ENCODE peak calls at places on chromosome 3, in ten cellular contexts. L, H, Y, C, F, I, K, M, X and O are unnamed samples.

GRCh38 chr3:37543692-37544091 is 318.0 kb upstream of the CTDSPL start:
- DNase-seq in L (no peak), H (no peak), Y (no peak), C (no peak), F (no peak), I (no peak), K (no peak), M (no peak), X (no peak), O (no peak)

GRCh38 chr3:127710473-127710941 is 37.8 kb downstream of the ABTB1 start:
- DNase-seq in L (no peak), H (no peak), Y (peak), C (no peak), F (peak), I (no peak), K (no peak), M (no peak), X (no peak), O (no peak)

GRCh38 chr3:148643389-148643840 is 54.3 kb upstream of the AGTR1 start:
- DNase-seq in L (peak), H (peak), Y (no peak), C (peak), F (peak), I (peak), K (no peak), M (no peak), X (no peak), O (no peak)

GRCh38 chr3:63228677-63229076 is 49.4 kb upstream of the SYNPR start:
- DNase-seq in L (peak), H (peak), Y (no peak), C (peak), F (peak), I (peak), K (peak), M (no peak), X (peak), O (no peak)

GRCh38 chr3:119304201-119304713 is 10.1 kb downstream of the ARHGAP31 start:
- DNase-seq in L (peak), H (peak), Y (no peak), C (peak), F (peak), I (peak), K (no peak), M (no peak), X (no peak), O (no peak)

GRCh38 chr3:177640319-177640997 is 443.2 kb upstream of the TBL1XR1 start:
- DNase-seq in L (no peak), H (no peak), Y (no peak), C (no peak), F (peak), I (no peak), K (no peak), M (no peak), X (peak), O (no peak)

GRCh38 chr3:152910211-152910610 is 75.3 kb downstream of the P2RY1 start:
- DNase-seq in L (no peak), H (peak), Y (no peak), C (peak), F (peak), I (peak), K (no peak), M (no peak), X (peak), O (no peak)

GRCh38 chr3:48273594-48274211 is 32.8 kb downstream of the ZNF589 start:
- DNase-seq in L (peak), H (peak), Y (peak), C (peak), F (peak), I (peak), K (peak), M (peak), X (peak), O (peak)

GRCh38 chr3:113643583-113643982 is 52.9 kb downstream of the USF3 start:
- DNase-seq in L (no peak), H (no peak), Y (no peak), C (no peak), F (no peak), I (no peak), K (no peak), M (no peak), X (no peak), O (no peak)

GRCh38 chr3:115071122-115071521 is 76.0 kb downstream of the ZBTB20 start:
- DNase-seq in L (no peak), H (no peak), Y (no peak), C (no peak), F (no peak), I (no peak), K (no peak), M (no peak), X (no peak), O (no peak)

GRCh38 chr3:9123849-9124248 is 125.6 kb downstream of the SRGAP3 start:
- DNase-seq in L (no peak), H (no peak), Y (no peak), C (no peak), F (no peak), I (no peak), K (no peak), M (no peak), X (no peak), O (no peak)

GRCh38 chr3:54046677-54047214 is 75.6 kb upstream of the CACNA2D3 start:
- DNase-seq in L (peak), H (peak), Y (no peak), C (peak), F (peak), I (peak), K (peak), M (no peak), X (no peak), O (peak)

GRCh38 chr3:46546896-46547440 is 19.1 kb downstream of the LRRC2 start:
- DNase-seq in L (no peak), H (no peak), Y (no peak), C (no peak), F (no peak), I (no peak), K (no peak), M (no peak), X (no peak), O (no peak)

GRCh38 chr3:156413293-156413912 is 141.5 kb downstream of the SSR3 start:
- DNase-seq in L (no peak), H (no peak), Y (no peak), C (peak), F (no peak), I (no peak), K (no peak), M (no peak), X (no peak), O (no peak)

GRCh38 chr3:143427626-143428025 is 308.1 kb downstream of the CHST2 start:
- DNase-seq in L (no peak), H (no peak), Y (no peak), C (no peak), F (no peak), I (peak), K (no peak), M (no peak), X (peak), O (no peak)

GRCh38 chr3:50269977-50270413 is 1.0 kb downstream of the SEMA3B start:
- DNase-seq in L (no peak), H (peak), Y (no peak), C (no peak), F (peak), I (peak), K (no peak), M (no peak), X (peak), O (peak)

GRCh38 chr3:16311960-16312451 is 47.0 kb downstream of the OXNAD1 start:
- DNase-seq in L (peak), H (no peak), Y (peak), C (peak), F (peak), I (peak), K (no peak), M (peak), X (peak), O (no peak)

GRCh38 chr3:119557874-119558264 is 1.5 kb downstream of the CD80 start:
- DNase-seq in L (no peak), H (no peak), Y (no peak), C (no peak), F (no peak), I (no peak), K (no peak), M (no peak), X (no peak), O (no peak)

GRCh38 chr3:47243748-47244147 is 38.9 kb downstream of the KIF9 start:
- DNase-seq in L (no peak), H (no peak), Y (no peak), C (no peak), F (no peak), I (no peak), K (no peak), M (no peak), X (no peak), O (no peak)

GRCh38 chr3:134462236-134463059 is 23.3 kb downstream of the ANAPC13 start:
- DNase-seq in L (no peak), H (peak), Y (no peak), C (peak), F (peak), I (peak), K (no peak), M (no peak), X (no peak), O (no peak)

GRCh38 chr3:48118928-48119327 is 69.3 kb downstream of the CDC25A start:
- DNase-seq in L (no peak), H (no peak), Y (no peak), C (no peak), F (no peak), I (no peak), K (no peak), M (no peak), X (no peak), O (no peak)

GRCh38 chr3:43180027-43180426 is 74.1 kb upstream of the POMGNT2 start:
- DNase-seq in L (no peak), H (peak), Y (no peak), C (peak), F (peak), I (peak), K (no peak), M (no peak), X (peak), O (no peak)

GRCh38 chr3:165835431-165835830 is 1.8 kb downstream of the BCHE start:
- DNase-seq in L (no peak), H (no peak), Y (no peak), C (no peak), F (no peak), I (no peak), K (no peak), M (no peak), X (no peak), O (no peak)

GRCh38 chr3:136659253-136659652 is 92.9 kb downstream of the STAG1 start:
- DNase-seq in L (peak), H (peak), Y (no peak), C (peak), F (peak), I (peak), K (peak), M (no peak), X (peak), O (no peak)

GRCh38 chr3:58540176-58540863 is 3.3 kb upstream of the ACOX2 start:
- DNase-seq in L (no peak), H (no peak), Y (no peak), C (no peak), F (no peak), I (no peak), K (no peak), M (no peak), X (no peak), O (no peak)

GRCh38 chr3:112751564-112751963 is 95.1 kb downstream of the CD200R1L start:
- DNase-seq in L (no peak), H (no peak), Y (no peak), C (no peak), F (no peak), I (no peak), K (no peak), M (no peak), X (no peak), O (no peak)

GRCh38 chr3:126111566-126112475 is 27.9 kb upstream of the SLC41A3 start:
- DNase-seq in L (no peak), H (no peak), Y (no peak), C (no peak), F (no peak), I (no peak), K (no peak), M (peak), X (no peak), O (peak)

GRCh38 chr3:8882171-8882593 is 81.1 kb downstream of the RAD18 start:
- DNase-seq in L (no peak), H (no peak), Y (no peak), C (no peak), F (no peak), I (peak), K (no peak), M (no peak), X (no peak), O (no peak)

GRCh38 chr3:124951511-124952390 is 17.2 kb upstream of the MUC13 start:
- DNase-seq in L (no peak), H (peak), Y (no peak), C (peak), F (peak), I (no peak), K (no peak), M (no peak), X (no peak), O (peak)

GRCh38 chr3:65005481-65005880 is 317.7 kb upstream of the ADAMTS9 start:
- DNase-seq in L (no peak), H (peak), Y (no peak), C (no peak), F (peak), I (peak), K (no peak), M (no peak), X (no peak), O (no peak)

DNA sequence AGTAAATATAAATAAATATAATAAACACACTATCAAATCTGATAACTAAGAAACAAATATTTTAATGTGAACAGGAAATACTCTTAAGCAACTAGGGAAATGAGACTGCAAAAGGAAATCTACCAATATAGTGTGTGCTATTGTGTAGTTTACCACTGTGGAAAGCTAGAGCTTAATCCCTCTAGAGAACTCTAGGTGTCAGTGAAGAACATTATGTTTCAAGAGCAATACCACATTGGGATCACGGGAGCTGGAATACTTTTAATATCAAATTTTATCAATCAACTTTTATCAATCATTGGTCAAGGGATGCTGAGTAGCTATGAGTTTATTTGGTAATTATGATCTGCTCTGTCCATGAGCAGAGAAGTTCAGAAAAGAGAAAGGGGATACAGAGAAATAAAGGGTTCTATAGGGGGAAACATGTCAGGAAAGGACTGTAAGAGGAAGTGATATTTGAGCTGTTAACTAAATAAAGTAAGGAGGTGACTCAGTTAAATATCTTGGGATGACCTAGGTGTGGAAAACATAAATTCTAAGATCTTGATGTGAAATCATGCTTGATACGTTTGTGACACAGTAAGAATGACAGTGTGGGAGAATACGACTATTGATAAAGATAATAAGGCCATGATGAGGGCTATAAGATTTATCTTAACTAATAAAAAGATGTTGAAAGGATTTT is 762.2 kb upstream of the ALCAM start:
- DNase-seq in L (peak), H (peak), Y (no peak), C (peak), F (peak), I (peak), K (no peak), M (no peak), X (peak), O (no peak)
- TF ChIP-seq CTCF in L (peak), H (peak), Y (no peak), C (peak), F (peak), I (peak), K (peak), M (peak), X (no peak), O (no peak)

GRCh38 chr3:108221403-108221802 is 821 bp downstream of the IFT57 start:
- DNase-seq in L (no peak), H (peak), Y (no peak), C (peak), F (peak), I (peak), K (no peak), M (no peak), X (peak), O (no peak)

GRCh38 chr3:108222813-108223307 is 636 bp upstream of the IFT57 start:
- DNase-seq in L (no peak), H (peak), Y (no peak), C (peak), F (peak), I (peak), K (no peak), M (no peak), X (no peak), O (no peak)

GRCh38 chr3:108221911-108222812 is at the start of gene IFT57:
- DNase-seq in L (peak), H (peak), Y (peak), C (peak), F (peak), I (peak), K (peak), M (peak), X (peak), O (peak)

GRCh38 chr3:108225221-108225620 is 3.0 kb upstream of the IFT57 start:
- DNase-seq in L (no peak), H (no peak), Y (no peak), C (no peak), F (no peak), I (no peak), K (no peak), M (no peak), X (peak), O (no peak)

DNA sequence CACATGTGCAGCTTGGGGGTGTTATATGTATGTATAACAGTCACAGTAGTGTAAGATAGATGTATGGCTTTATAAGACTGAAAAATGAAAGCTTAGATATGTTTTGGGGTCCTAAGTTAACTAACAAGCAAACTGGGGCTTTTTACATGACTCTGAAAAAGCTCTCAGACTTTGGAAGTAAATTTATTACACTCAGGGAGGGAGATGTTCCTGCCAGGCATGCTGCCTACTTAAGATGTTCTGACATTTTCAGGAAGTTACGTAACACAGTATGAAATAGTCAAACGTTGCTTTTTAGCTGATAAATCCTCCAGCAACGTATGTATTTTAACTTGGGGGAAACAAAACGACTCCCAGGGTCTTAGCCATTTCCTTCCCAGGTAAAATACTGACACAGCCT is 1.7 kb upstream of the IFT57 start:
- DNase-seq in L (no peak), H (peak), Y (no peak), C (peak), F (peak), I (peak), K (no peak), M (no peak), X (peak), O (no peak)
- H3K4me3 ChIP-seq in L (no peak), H (no peak), Y (no peak), C (no peak), F (no peak), I (no peak), K (no peak), M (no peak), X (peak), O (no peak)

DNA sequence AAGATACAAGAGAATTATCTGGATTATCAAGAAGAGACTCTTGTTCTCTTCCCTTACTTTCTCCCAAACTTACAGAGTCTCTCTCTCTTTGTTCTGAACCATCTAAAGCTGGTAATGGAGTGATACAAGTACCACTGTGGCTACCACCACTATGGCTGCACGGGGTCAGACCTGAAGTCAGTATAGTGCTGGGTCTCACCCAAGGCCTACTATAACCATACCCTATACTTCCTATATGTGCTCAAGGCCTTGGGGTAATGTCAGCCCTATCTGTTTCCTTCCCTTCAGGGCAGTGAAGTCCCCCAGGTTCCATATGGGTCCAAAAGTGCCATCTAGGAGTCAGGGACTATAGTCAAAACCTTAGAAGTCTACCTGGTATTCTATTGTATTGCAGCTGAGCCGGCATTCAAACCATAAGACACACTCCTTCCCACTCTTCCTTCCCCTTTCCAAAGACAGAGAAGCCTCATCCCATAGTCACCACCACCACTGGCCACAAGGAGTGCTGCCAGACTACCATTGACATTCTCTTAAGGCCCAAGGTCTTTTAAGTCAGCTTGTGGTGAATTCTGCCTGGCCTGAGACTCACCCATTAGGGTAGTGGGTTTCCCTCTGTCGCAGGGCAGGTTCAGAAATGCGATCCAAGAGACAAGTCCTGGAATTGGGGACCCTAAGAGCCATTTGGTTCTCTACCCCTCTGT is 615.0 kb upstream of the NECTIN3 start:
- DNase-seq in L (no peak), H (no peak), Y (no peak), C (no peak), F (no peak), I (no peak), K (no peak), M (no peak), X (no peak), O (no peak)
- TF ChIP-seq CTCF in L (no peak), H (no peak), Y (no peak), C (no peak), F (peak), I (no peak), K (no peak), M (no peak), X (peak), O (no peak)

GRCh38 chr3:186826316-186826977 is 16.1 kb upstream of the ADIPOQ start:
- DNase-seq in L (no peak), H (peak), Y (no peak), C (no peak), F (no peak), I (no peak), K (peak), M (no peak), X (no peak), O (no peak)
- H3K4me3 ChIP-seq in L (peak), H (peak), Y (peak), C (peak), F (peak), I (peak), K (peak), M (peak), X (peak), O (no peak)

GRCh38 chr3:76034652-76035051 is 249.3 kb upstream of the ZNF717 start:
- DNase-seq in L (no peak), H (no peak), Y (no peak), C (no peak), F (no peak), I (no peak), K (no peak), M (no peak), X (no peak), O (no peak)

GRCh38 chr3:76040946-76041345 is 255.6 kb upstream of the ZNF717 start:
- DNase-seq in L (peak), H (peak), Y (no peak), C (peak), F (no peak), I (peak), K (no peak), M (no peak), X (no peak), O (no peak)

GRCh38 chr3:76038949-76039348 is 253.6 kb upstream of the ZNF717 start:
- DNase-seq in L (no peak), H (no peak), Y (no peak), C (no peak), F (no peak), I (no peak), K (no peak), M (no peak), X (no peak), O (no peak)

GRCh38 chr3:76043746-76044145 is 258.4 kb upstream of the ZNF717 start:
- DNase-seq in L (no peak), H (no peak), Y (no peak), C (no peak), F (no peak), I (no peak), K (no peak), M (no peak), X (no peak), O (no peak)

GRCh38 chr3:76039431-76039830 is 254.1 kb upstream of the ZNF717 start:
- DNase-seq in L (no peak), H (peak), Y (no peak), C (no peak), F (peak), I (peak), K (no peak), M (no peak), X (no peak), O (no peak)
- TF ChIP-seq CTCF in L (no peak), H (no peak), Y (no peak), C (no peak), F (no peak), I (no peak), K (no peak), M (no peak), X (no peak), O (no peak)

GRCh38 chr3:13280856-13281656 is 139.1 kb downstream of the NUP210 start:
- DNase-seq in L (no peak), H (no peak), Y (no peak), C (no peak), F (no peak), I (no peak), K (no peak), M (no peak), X (peak), O (no peak)
- H3K4me3 ChIP-seq in L (no peak), H (no peak), Y (no peak), C (no peak), F (no peak), I (no peak), K (no peak), M (no peak), X (no peak), O (no peak)